ENCODE peak calls at places on chromosome 20, in seven cellular contexts. H is ascending aorta, A is aorta, K is RWPE1, Q is A549, W is HCT116, L is body of pancreas. D is an unnamed sample.

GRCh38 chr20:30811896-30812671 is 445.4 kb upstream of the DEFB115 start:
- DNase-seq in H (no peak), A (no peak), K (no peak), Q (no peak), W (no peak), L (peak), D (no peak)

GRCh38 chr20:62824476-62825287 is 7.8 kb downstream of the COL9A3 start:
- DNase-seq in H (peak), A (no peak), K (no peak), Q (no peak), W (no peak), L (peak), D (no peak)

GRCh38 chr20:24699321-24700165 is 230.1 kb downstream of the SYNDIG1 start:
- DNase-seq in H (no peak), A (peak), K (no peak), Q (no peak), W (no peak), L (no peak), D (no peak)

GRCh38 chr20:45305262-45305661 is 1.4 kb upstream of the RBPJL start:
- DNase-seq in H (no peak), A (peak), K (no peak), Q (no peak), W (no peak), L (peak), D (no peak)

GRCh38 chr20:4459081-4459480 is 262.6 kb upstream of the PRND start:
- DNase-seq in H (no peak), A (no peak), K (no peak), Q (no peak), W (no peak), L (no peak), D (no peak)

GRCh38 chr20:63151554-63152321 is 64.2 kb downstream of the YTHDF1 start:
- DNase-seq in H (no peak), A (peak), K (no peak), Q (no peak), W (no peak), L (no peak), D (no peak)

GRCh38 chr20:49563015-49563980 is 4.6 kb downstream of the PTGIS start:
- DNase-seq in H (peak), A (peak), K (no peak), Q (no peak), W (no peak), L (no peak), D (no peak)

GRCh38 chr20:46752639-46753235 is 43.3 kb downstream of the SLC2A10 start:
- DNase-seq in H (peak), A (peak), K (peak), Q (peak), W (no peak), L (peak), D (no peak)

GRCh38 chr20:49319204-49319809 is 41.5 kb upstream of the ZNFX1 start:
- DNase-seq in H (no peak), A (no peak), K (no peak), Q (no peak), W (no peak), L (no peak), D (no peak)

GRCh38 chr20:61806995-61807394 is 258.7 kb downstream of the TAF4 start:
- DNase-seq in H (no peak), A (peak), K (no peak), Q (no peak), W (no peak), L (no peak), D (no peak)

GRCh38 chr20:35305682-35306556 is 13.7 kb upstream of the FAM83C start:
- DNase-seq in H (peak), A (peak), K (peak), Q (peak), W (peak), L (no peak), D (peak)

GRCh38 chr20:35891375-35891774 is 62.9 kb downstream of the SCAND1 start:
- DNase-seq in H (no peak), A (no peak), K (no peak), Q (no peak), W (no peak), L (no peak), D (no peak)

GRCh38 chr20:152131-152530 is 5.1 kb upstream of the DEFB127 start:
- DNase-seq in H (no peak), A (no peak), K (no peak), Q (no peak), W (no peak), L (no peak), D (no peak)

GRCh38 chr20:57508831-57509230 is 16.1 kb downstream of the CTCFL start:
- DNase-seq in H (no peak), A (no peak), K (no peak), Q (no peak), W (no peak), L (no peak), D (no peak)

GRCh38 chr20:595330-596308 is 14.5 kb downstream of the TCF15 start:
- DNase-seq in H (no peak), A (peak), K (no peak), Q (no peak), W (no peak), L (no peak), D (no peak)

GRCh38 chr20:50386641-50386960 is 123.6 kb upstream of the PTPN1 start:
- DNase-seq in H (no peak), A (no peak), K (no peak), Q (no peak), W (no peak), L (no peak), D (no peak)

DNA sequence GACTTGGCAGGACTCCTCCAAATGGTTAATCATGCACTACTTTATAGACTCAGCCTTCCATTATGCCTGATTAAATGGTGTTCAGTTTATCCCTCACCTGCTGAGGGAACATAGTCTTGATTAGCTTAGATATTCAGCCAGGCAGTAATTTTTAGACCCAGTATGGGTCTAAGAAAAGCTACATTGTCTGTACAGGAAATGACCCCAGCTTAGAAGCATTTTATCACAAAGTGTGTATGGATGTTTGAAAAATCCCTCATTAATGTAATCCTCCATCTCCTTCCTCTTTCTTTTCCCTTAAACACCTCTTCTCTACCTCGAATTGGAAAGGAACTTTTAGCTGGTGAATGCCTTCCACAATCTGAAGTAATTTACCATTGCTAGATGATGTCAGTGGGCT is 252.2 kb upstream of the BMP2 start:
- DNase-seq in H (no peak), A (no peak), K (no peak), Q (no peak), W (no peak), L (no peak), D (no peak)
- H3K27ac ChIP-seq in H (no peak), A (no peak), K (no peak), Q (no peak), W (no peak), L (no peak), D (no peak)

GRCh38 chr20:40676466-40676865 is 12.6 kb downstream of the MAFB start:
- DNase-seq in H (no peak), A (no peak), K (no peak), Q (no peak), W (no peak), L (no peak), D (no peak)
- H3K27ac ChIP-seq in H (no peak), A (no peak), K (no peak), Q (no peak), W (no peak), L (no peak), D (no peak)

DNA sequence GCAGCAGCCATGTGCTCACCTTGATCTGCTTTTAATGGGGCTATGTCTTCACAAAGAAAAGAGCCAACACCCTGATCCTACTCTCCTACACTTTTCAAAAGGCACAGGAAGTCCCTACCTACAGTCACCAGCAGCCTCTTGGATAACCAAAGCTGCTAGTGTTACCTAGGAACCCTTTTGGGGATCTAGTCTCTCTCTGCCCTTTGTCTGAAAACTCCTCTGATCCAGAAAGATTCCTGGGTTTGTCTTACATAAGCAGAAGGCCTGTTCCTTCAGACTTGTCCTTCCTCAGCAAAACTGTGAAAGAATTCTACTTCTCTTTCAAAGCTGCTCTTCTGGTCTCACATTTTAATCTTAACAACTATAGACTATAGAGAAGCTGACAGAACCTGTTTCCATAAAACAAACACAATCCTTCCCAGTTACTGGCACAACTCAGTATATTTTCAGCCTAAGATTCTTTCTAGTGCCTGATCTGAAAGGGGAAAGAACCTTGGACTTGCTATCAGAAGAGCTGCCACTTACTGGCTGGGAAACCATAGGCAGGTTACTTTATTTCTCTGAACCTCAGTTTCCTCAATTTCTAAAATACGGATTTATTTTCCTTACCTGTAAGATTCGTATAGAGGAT is 2.9 kb downstream of the PLAGL2 start:
- DNase-seq in H (no peak), A (no peak), K (no peak), Q (no peak), W (no peak), L (no peak), D (no peak)
- H3K27ac ChIP-seq in H (no peak), A (no peak), K (no peak), Q (no peak), W (no peak), L (peak), D (peak)

GRCh38 chr20:32325706-32326506 is 32.2 kb upstream of the ASXL1 start:
- DNase-seq in H (no peak), A (no peak), K (peak), Q (peak), W (peak), L (peak), D (peak)
- H3K27ac ChIP-seq in H (no peak), A (no peak), K (no peak), Q (peak), W (peak), L (peak), D (peak)

GRCh38 chr20:7195704-7196103 is 428.2 kb downstream of the BMP2 start:
- DNase-seq in H (no peak), A (no peak), K (peak), Q (no peak), W (no peak), L (no peak), D (peak)
- H3K27ac ChIP-seq in H (no peak), A (no peak), K (no peak), Q (no peak), W (no peak), L (no peak), D (peak)

GRCh38 chr20:17766226-17766625 is 66.5 kb downstream of the BANF2 start:
- DNase-seq in H (no peak), A (no peak), K (no peak), Q (no peak), W (no peak), L (no peak), D (no peak)

GRCh38 chr20:17771206-17772004 is 71.6 kb downstream of the BANF2 start:
- DNase-seq in H (no peak), A (no peak), K (no peak), Q (no peak), W (no peak), L (no peak), D (no peak)

GRCh38 chr20:17767624-17768023 is 67.9 kb downstream of the BANF2 start:
- DNase-seq in H (no peak), A (no peak), K (no peak), Q (no peak), W (no peak), L (no peak), D (no peak)

GRCh38 chr20:17765584-17765983 is 65.8 kb downstream of the BANF2 start:
- DNase-seq in H (no peak), A (no peak), K (no peak), Q (no peak), W (no peak), L (no peak), D (no peak)

DNA sequence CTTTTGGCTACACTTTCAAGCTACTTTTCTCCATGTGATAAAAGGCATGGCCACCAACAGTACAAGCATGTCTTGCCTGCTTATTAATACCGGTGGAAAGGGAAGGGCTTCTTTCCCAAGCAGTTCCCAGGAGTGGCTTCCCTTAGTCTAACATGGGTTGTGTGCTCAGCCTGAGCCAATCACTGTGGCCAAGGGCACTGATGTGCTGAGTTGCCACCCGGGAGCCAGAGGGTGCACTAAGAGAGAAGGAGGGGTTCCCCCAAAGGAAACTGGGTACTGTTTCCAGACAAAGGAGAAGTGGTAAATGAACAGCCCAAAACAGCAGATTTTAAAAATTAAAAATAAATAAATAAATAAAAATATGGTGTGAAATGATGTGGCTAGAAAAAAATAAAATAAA is 68.5 kb downstream of the BANF2 start:
- DNase-seq in H (no peak), A (no peak), K (no peak), Q (no peak), W (no peak), L (no peak), D (no peak)
- H3K27ac ChIP-seq in H (no peak), A (no peak), K (no peak), Q (no peak), W (no peak), L (no peak), D (no peak)

GRCh38 chr20:37867289-37868195 is 35.4 kb upstream of the VSTM2L start:
- DNase-seq in H (no peak), A (no peak), K (no peak), Q (no peak), W (no peak), L (no peak), D (no peak)

GRCh38 chr20:37863289-37863688 is 39.6 kb upstream of the VSTM2L start:
- DNase-seq in H (no peak), A (no peak), K (no peak), Q (no peak), W (no peak), L (no peak), D (no peak)

GRCh38 chr20:37864275-37864674 is 38.7 kb upstream of the VSTM2L start:
- DNase-seq in H (no peak), A (no peak), K (no peak), Q (no peak), W (no peak), L (no peak), D (no peak)

GRCh38 chr20:37868998-37869861 is 33.7 kb upstream of the VSTM2L start:
- DNase-seq in H (no peak), A (no peak), K (no peak), Q (no peak), W (no peak), L (no peak), D (no peak)

GRCh38 chr20:37866051-37866450 is 36.9 kb upstream of the VSTM2L start:
- DNase-seq in H (no peak), A (no peak), K (no peak), Q (no peak), W (no peak), L (no peak), D (no peak)
- H3K27ac ChIP-seq in H (no peak), A (no peak), K (no peak), Q (no peak), W (no peak), L (no peak), D (no peak)

D was measured in epithelial cell of prostate.